ENCODE peak calls at places on chromosomes 12 and 14, in nine cellular contexts. One of them, this sample, is unnamed.

GRCh38 chr12:120771097-120771496 is 45.5 kb downstream of the ACADS start:
- DNase-seq in posterior cingulate gyrus: no peak
- DNase-seq in uterus: no peak
- DNase-seq in caudate nucleus: no peak
- DNase-seq in frontal cortex: no peak
- DNase-seq in tibial nerve: no peak
- DNase-seq in activated naive CD8-positive, alpha-beta T cell treated with anti-CD3 and anti-CD28 coated beads for 36 hours: no peak
- DNase-seq in activated T-helper 1 cell treated with anti-CD3 and anti-CD28 coated beads, Interleukin-2, amount 50 U/mL, for 16 hours: no peak
- DNase-seq in HTR-8/SVneo: no peak
- DNase-seq in this sample: no peak

GRCh38 chr12:128727999-128728398 is 95.8 kb downstream of the SLC15A4 start:
- DNase-seq in uterus: no peak
- DNase-seq in activated naive CD8-positive, alpha-beta T cell treated with anti-CD3 and anti-CD28 coated beads for 36 hours: no peak
- DNase-seq in tibial nerve: no peak
- DNase-seq in HTR-8/SVneo: no peak
- DNase-seq in posterior cingulate gyrus: no peak
- DNase-seq in activated T-helper 1 cell treated with anti-CD3 and anti-CD28 coated beads, Interleukin-2, amount 50 U/mL, for 16 hours: no peak
- DNase-seq in frontal cortex: no peak
- DNase-seq in caudate nucleus: no peak
- DNase-seq in this sample: no peak

GRCh38 chr12:44628180-44628579 is 247.9 kb downstream of the NELL2 start:
- DNase-seq in activated naive CD8-positive, alpha-beta T cell treated with anti-CD3 and anti-CD28 coated beads for 36 hours: no peak
- DNase-seq in posterior cingulate gyrus: no peak
- DNase-seq in HTR-8/SVneo: no peak
- DNase-seq in uterus: no peak
- DNase-seq in caudate nucleus: no peak
- DNase-seq in tibial nerve: no peak
- DNase-seq in frontal cortex: no peak
- DNase-seq in activated T-helper 1 cell treated with anti-CD3 and anti-CD28 coated beads, Interleukin-2, amount 50 U/mL, for 16 hours: no peak
- DNase-seq in this sample: no peak

GRCh38 chr14:57069702-57070101 is 199.0 kb downstream of the EXOC5 start:
- DNase-seq in caudate nucleus: no peak
- DNase-seq in posterior cingulate gyrus: no peak
- DNase-seq in activated naive CD8-positive, alpha-beta T cell treated with anti-CD3 and anti-CD28 coated beads for 36 hours: no peak
- DNase-seq in frontal cortex: no peak
- DNase-seq in tibial nerve: no peak
- DNase-seq in HTR-8/SVneo: no peak
- DNase-seq in activated T-helper 1 cell treated with anti-CD3 and anti-CD28 coated beads, Interleukin-2, amount 50 U/mL, for 16 hours: no peak
- DNase-seq in uterus: no peak
- DNase-seq in this sample: no peak

GRCh38 chr12:51922762-51923505 is 15.6 kb downstream of the ACVRL1 start:
- DNase-seq in tibial nerve: peak
- DNase-seq in caudate nucleus: no peak
- DNase-seq in frontal cortex: no peak
- DNase-seq in HTR-8/SVneo: no peak
- DNase-seq in activated T-helper 1 cell treated with anti-CD3 and anti-CD28 coated beads, Interleukin-2, amount 50 U/mL, for 16 hours: no peak
- DNase-seq in activated naive CD8-positive, alpha-beta T cell treated with anti-CD3 and anti-CD28 coated beads for 36 hours: no peak
- DNase-seq in posterior cingulate gyrus: no peak
- DNase-seq in uterus: peak
- DNase-seq in this sample: peak

GRCh38 chr14:75469606-75470237 is 41.9 kb downstream of the JDP2 start:
- DNase-seq in HTR-8/SVneo: no peak
- DNase-seq in activated naive CD8-positive, alpha-beta T cell treated with anti-CD3 and anti-CD28 coated beads for 36 hours: no peak
- DNase-seq in activated T-helper 1 cell treated with anti-CD3 and anti-CD28 coated beads, Interleukin-2, amount 50 U/mL, for 16 hours: no peak
- DNase-seq in tibial nerve: no peak
- DNase-seq in frontal cortex: no peak
- DNase-seq in uterus: no peak
- DNase-seq in caudate nucleus: no peak
- DNase-seq in posterior cingulate gyrus: no peak
- DNase-seq in this sample: no peak

GRCh38 chr14:31895206-31895605 is 181.9 kb upstream of the ARHGAP5 start:
- DNase-seq in activated naive CD8-positive, alpha-beta T cell treated with anti-CD3 and anti-CD28 coated beads for 36 hours: no peak
- DNase-seq in caudate nucleus: no peak
- DNase-seq in tibial nerve: no peak
- DNase-seq in posterior cingulate gyrus: no peak
- DNase-seq in frontal cortex: no peak
- DNase-seq in HTR-8/SVneo: no peak
- DNase-seq in uterus: no peak
- DNase-seq in activated T-helper 1 cell treated with anti-CD3 and anti-CD28 coated beads, Interleukin-2, amount 50 U/mL, for 16 hours: no peak
- DNase-seq in this sample: no peak

GRCh38 chr12:122336015-122336946 is 70.0 kb upstream of the VPS33A start:
- DNase-seq in tibial nerve: no peak
- DNase-seq in activated T-helper 1 cell treated with anti-CD3 and anti-CD28 coated beads, Interleukin-2, amount 50 U/mL, for 16 hours: no peak
- DNase-seq in posterior cingulate gyrus: no peak
- DNase-seq in HTR-8/SVneo: peak
- DNase-seq in frontal cortex: no peak
- DNase-seq in uterus: no peak
- DNase-seq in caudate nucleus: no peak
- DNase-seq in activated naive CD8-positive, alpha-beta T cell treated with anti-CD3 and anti-CD28 coated beads for 36 hours: peak
- DNase-seq in this sample: no peak

GRCh38 chr12:26429070-26429691 is 233.8 kb downstream of the SSPN start:
- DNase-seq in HTR-8/SVneo: no peak
- DNase-seq in posterior cingulate gyrus: no peak
- DNase-seq in activated T-helper 1 cell treated with anti-CD3 and anti-CD28 coated beads, Interleukin-2, amount 50 U/mL, for 16 hours: no peak
- DNase-seq in activated naive CD8-positive, alpha-beta T cell treated with anti-CD3 and anti-CD28 coated beads for 36 hours: no peak
- DNase-seq in tibial nerve: no peak
- DNase-seq in caudate nucleus: no peak
- DNase-seq in uterus: no peak
- DNase-seq in frontal cortex: no peak
- DNase-seq in this sample: no peak

GRCh38 chr12:62862259-62862881 is 72.6 kb downstream of the PPM1H start:
- DNase-seq in caudate nucleus: no peak
- DNase-seq in HTR-8/SVneo: peak
- DNase-seq in activated T-helper 1 cell treated with anti-CD3 and anti-CD28 coated beads, Interleukin-2, amount 50 U/mL, for 16 hours: no peak
- DNase-seq in uterus: no peak
- DNase-seq in activated naive CD8-positive, alpha-beta T cell treated with anti-CD3 and anti-CD28 coated beads for 36 hours: no peak
- DNase-seq in tibial nerve: no peak
- DNase-seq in posterior cingulate gyrus: no peak
- DNase-seq in frontal cortex: no peak
- DNase-seq in this sample: no peak

GRCh38 chr12:62933871-62934798 is 815 bp downstream of the PPM1H start:
- DNase-seq in HTR-8/SVneo: peak
- DNase-seq in posterior cingulate gyrus: peak
- DNase-seq in activated naive CD8-positive, alpha-beta T cell treated with anti-CD3 and anti-CD28 coated beads for 36 hours: peak
- DNase-seq in caudate nucleus: peak
- DNase-seq in tibial nerve: no peak
- DNase-seq in frontal cortex: peak
- DNase-seq in uterus: no peak
- DNase-seq in activated T-helper 1 cell treated with anti-CD3 and anti-CD28 coated beads, Interleukin-2, amount 50 U/mL, for 16 hours: no peak
- DNase-seq in this sample: peak

GRCh38 chr12:80701388-80701787 is 6.0 kb upstream of the MYF6 start:
- DNase-seq in posterior cingulate gyrus: no peak
- DNase-seq in uterus: no peak
- DNase-seq in activated T-helper 1 cell treated with anti-CD3 and anti-CD28 coated beads, Interleukin-2, amount 50 U/mL, for 16 hours: no peak
- DNase-seq in frontal cortex: no peak
- DNase-seq in caudate nucleus: no peak
- DNase-seq in HTR-8/SVneo: no peak
- DNase-seq in activated naive CD8-positive, alpha-beta T cell treated with anti-CD3 and anti-CD28 coated beads for 36 hours: no peak
- DNase-seq in tibial nerve: no peak
- DNase-seq in this sample: no peak

GRCh38 chr14:61889914-61890351 is 127.7 kb downstream of the SNAPC1 start:
- DNase-seq in caudate nucleus: no peak
- DNase-seq in posterior cingulate gyrus: no peak
- DNase-seq in uterus: no peak
- DNase-seq in frontal cortex: no peak
- DNase-seq in activated T-helper 1 cell treated with anti-CD3 and anti-CD28 coated beads, Interleukin-2, amount 50 U/mL, for 16 hours: no peak
- DNase-seq in HTR-8/SVneo: no peak
- DNase-seq in tibial nerve: no peak
- DNase-seq in activated naive CD8-positive, alpha-beta T cell treated with anti-CD3 and anti-CD28 coated beads for 36 hours: peak
- DNase-seq in this sample: no peak

GRCh38 chr12:31521972-31522371 is 69.0 kb downstream of the DENND5B start:
- DNase-seq in caudate nucleus: no peak
- DNase-seq in activated T-helper 1 cell treated with anti-CD3 and anti-CD28 coated beads, Interleukin-2, amount 50 U/mL, for 16 hours: no peak
- DNase-seq in frontal cortex: no peak
- DNase-seq in HTR-8/SVneo: no peak
- DNase-seq in posterior cingulate gyrus: no peak
- DNase-seq in activated naive CD8-positive, alpha-beta T cell treated with anti-CD3 and anti-CD28 coated beads for 36 hours: no peak
- DNase-seq in uterus: no peak
- DNase-seq in tibial nerve: no peak
- DNase-seq in this sample: no peak

GRCh38 chr12:93839076-93839475 is 161.9 kb downstream of the CRADD start:
- DNase-seq in frontal cortex: no peak
- DNase-seq in posterior cingulate gyrus: no peak
- DNase-seq in uterus: no peak
- DNase-seq in tibial nerve: no peak
- DNase-seq in HTR-8/SVneo: no peak
- DNase-seq in caudate nucleus: no peak
- DNase-seq in activated naive CD8-positive, alpha-beta T cell treated with anti-CD3 and anti-CD28 coated beads for 36 hours: no peak
- DNase-seq in activated T-helper 1 cell treated with anti-CD3 and anti-CD28 coated beads, Interleukin-2, amount 50 U/mL, for 16 hours: no peak
- DNase-seq in this sample: no peak

GRCh38 chr12:10849425-10849878 is at the start of gene PRR4:
- DNase-seq in caudate nucleus: no peak
- DNase-seq in tibial nerve: no peak
- DNase-seq in posterior cingulate gyrus: no peak
- DNase-seq in activated naive CD8-positive, alpha-beta T cell treated with anti-CD3 and anti-CD28 coated beads for 36 hours: peak
- DNase-seq in activated T-helper 1 cell treated with anti-CD3 and anti-CD28 coated beads, Interleukin-2, amount 50 U/mL, for 16 hours: no peak
- DNase-seq in HTR-8/SVneo: no peak
- DNase-seq in frontal cortex: no peak
- DNase-seq in uterus: no peak
- DNase-seq in this sample: no peak

GRCh38 chr14:97798204-97798603 is 1001.0 kb downstream of the VRK1 start:
- DNase-seq in frontal cortex: no peak
- DNase-seq in uterus: no peak
- DNase-seq in activated naive CD8-positive, alpha-beta T cell treated with anti-CD3 and anti-CD28 coated beads for 36 hours: no peak
- DNase-seq in posterior cingulate gyrus: no peak
- DNase-seq in activated T-helper 1 cell treated with anti-CD3 and anti-CD28 coated beads, Interleukin-2, amount 50 U/mL, for 16 hours: no peak
- DNase-seq in HTR-8/SVneo: no peak
- DNase-seq in tibial nerve: no peak
- DNase-seq in caudate nucleus: no peak
- DNase-seq in this sample: no peak

GRCh38 chr12:27982380-27982779 is 9.8 kb upstream of the PTHLH start:
- DNase-seq in tibial nerve: no peak
- DNase-seq in activated T-helper 1 cell treated with anti-CD3 and anti-CD28 coated beads, Interleukin-2, amount 50 U/mL, for 16 hours: no peak
- DNase-seq in frontal cortex: no peak
- DNase-seq in caudate nucleus: no peak
- DNase-seq in HTR-8/SVneo: no peak
- DNase-seq in uterus: no peak
- DNase-seq in posterior cingulate gyrus: no peak
- DNase-seq in activated naive CD8-positive, alpha-beta T cell treated with anti-CD3 and anti-CD28 coated beads for 36 hours: no peak
- DNase-seq in this sample: no peak

GRCh38 chr12:116525418-116526001 is 33.7 kb upstream of the MAP1LC3B2 start:
- DNase-seq in activated T-helper 1 cell treated with anti-CD3 and anti-CD28 coated beads, Interleukin-2, amount 50 U/mL, for 16 hours: no peak
- DNase-seq in caudate nucleus: no peak
- DNase-seq in activated naive CD8-positive, alpha-beta T cell treated with anti-CD3 and anti-CD28 coated beads for 36 hours: no peak
- DNase-seq in uterus: peak
- DNase-seq in tibial nerve: peak
- DNase-seq in HTR-8/SVneo: no peak
- DNase-seq in frontal cortex: no peak
- DNase-seq in posterior cingulate gyrus: peak
- DNase-seq in this sample: peak

GRCh38 chr14:62428429-62429203 is 616.6 kb downstream of the KCNH5 start:
- DNase-seq in frontal cortex: no peak
- DNase-seq in posterior cingulate gyrus: no peak
- DNase-seq in caudate nucleus: no peak
- DNase-seq in tibial nerve: no peak
- DNase-seq in activated T-helper 1 cell treated with anti-CD3 and anti-CD28 coated beads, Interleukin-2, amount 50 U/mL, for 16 hours: no peak
- DNase-seq in HTR-8/SVneo: peak
- DNase-seq in activated naive CD8-positive, alpha-beta T cell treated with anti-CD3 and anti-CD28 coated beads for 36 hours: no peak
- DNase-seq in uterus: no peak
- DNase-seq in this sample: no peak

GRCh38 chr12:130663510-130663909 is 52.6 kb downstream of the RIMBP2 start:
- DNase-seq in activated T-helper 1 cell treated with anti-CD3 and anti-CD28 coated beads, Interleukin-2, amount 50 U/mL, for 16 hours: no peak
- DNase-seq in frontal cortex: no peak
- DNase-seq in caudate nucleus: no peak
- DNase-seq in posterior cingulate gyrus: no peak
- DNase-seq in tibial nerve: no peak
- DNase-seq in HTR-8/SVneo: no peak
- DNase-seq in activated naive CD8-positive, alpha-beta T cell treated with anti-CD3 and anti-CD28 coated beads for 36 hours: no peak
- DNase-seq in uterus: no peak
- DNase-seq in this sample: no peak